ENCODE peak calls at places on chromosome 12, in eight cellular contexts. One of them, this sample, is unnamed.

GRCh38 chr12:81888341-81888740 is 129.2 kb upstream of the PPFIA2 start:
- DNase-seq in HEK293T: no peak
- DNase-seq in T-helper 17 cell: no peak
- DNase-seq in naive B cell: no peak
- DNase-seq in KBM-7: no peak
- DNase-seq in CD4-positive, alpha-beta T cell: no peak
- DNase-seq in NCI-H774: no peak
- DNase-seq in amygdala: no peak
- DNase-seq in this sample: no peak

GRCh38 chr12:5792350-5792749 is 152.7 kb downstream of the ANO2 start:
- DNase-seq in HEK293T: no peak
- DNase-seq in T-helper 17 cell: no peak
- DNase-seq in naive B cell: no peak
- DNase-seq in KBM-7: no peak
- DNase-seq in CD4-positive, alpha-beta T cell: no peak
- DNase-seq in NCI-H774: no peak
- DNase-seq in amygdala: no peak
- DNase-seq in this sample: no peak

GRCh38 chr12:5912437-5913334 is 32.4 kb downstream of the ANO2 start:
- DNase-seq in HEK293T: peak
- DNase-seq in T-helper 17 cell: no peak
- DNase-seq in naive B cell: no peak
- DNase-seq in KBM-7: no peak
- DNase-seq in CD4-positive, alpha-beta T cell: no peak
- DNase-seq in NCI-H774: no peak
- DNase-seq in amygdala: no peak
- DNase-seq in this sample: no peak

GRCh38 chr12:46370380-46370734 is 2.2 kb downstream of the SLC38A2 start:
- DNase-seq in HEK293T: no peak
- DNase-seq in T-helper 17 cell: no peak
- DNase-seq in naive B cell: no peak
- DNase-seq in KBM-7: no peak
- DNase-seq in CD4-positive, alpha-beta T cell: no peak
- DNase-seq in NCI-H774: no peak
- DNase-seq in amygdala: no peak
- DNase-seq in this sample: no peak

GRCh38 chr12:50985322-50985721 is 33.0 kb downstream of the HIGD1C start:
- DNase-seq in HEK293T: no peak
- DNase-seq in T-helper 17 cell: no peak
- DNase-seq in naive B cell: no peak
- DNase-seq in KBM-7: no peak
- DNase-seq in CD4-positive, alpha-beta T cell: no peak
- DNase-seq in NCI-H774: no peak
- DNase-seq in amygdala: no peak
- DNase-seq in this sample: no peak

GRCh38 chr12:74539765-74540526 is 2.3 kb downstream of the ATXN7L3B start:
- DNase-seq in HEK293T: peak
- DNase-seq in T-helper 17 cell: no peak
- DNase-seq in naive B cell: no peak
- DNase-seq in KBM-7: no peak
- DNase-seq in CD4-positive, alpha-beta T cell: no peak
- DNase-seq in NCI-H774: no peak
- DNase-seq in amygdala: no peak
- DNase-seq in this sample: no peak

GRCh38 chr12:128791395-128792322 is 32.1 kb downstream of the SLC15A4 start:
- DNase-seq in HEK293T: no peak
- DNase-seq in T-helper 17 cell: no peak
- DNase-seq in naive B cell: no peak
- DNase-seq in KBM-7: no peak
- DNase-seq in CD4-positive, alpha-beta T cell: no peak
- DNase-seq in NCI-H774: no peak
- DNase-seq in amygdala: no peak
- DNase-seq in this sample: no peak

GRCh38 chr12:100826323-100826722 is 31.7 kb downstream of the ANO4 start:
- DNase-seq in HEK293T: peak
- DNase-seq in T-helper 17 cell: no peak
- DNase-seq in naive B cell: no peak
- DNase-seq in KBM-7: peak
- DNase-seq in CD4-positive, alpha-beta T cell: peak
- DNase-seq in NCI-H774: no peak
- DNase-seq in amygdala: peak
- DNase-seq in this sample: no peak

GRCh38 chr12:113298861-113299545 is 35.9 kb downstream of the SLC8B1 start:
- DNase-seq in HEK293T: no peak
- DNase-seq in T-helper 17 cell: no peak
- DNase-seq in naive B cell: no peak
- DNase-seq in KBM-7: no peak
- DNase-seq in CD4-positive, alpha-beta T cell: no peak
- DNase-seq in NCI-H774: no peak
- DNase-seq in amygdala: peak
- DNase-seq in this sample: no peak

GRCh38 chr12:78866518-78866917 is 1.9 kb downstream of the SYT1 start:
- DNase-seq in HEK293T: no peak
- DNase-seq in T-helper 17 cell: no peak
- DNase-seq in naive B cell: no peak
- DNase-seq in KBM-7: no peak
- DNase-seq in CD4-positive, alpha-beta T cell: no peak
- DNase-seq in NCI-H774: no peak
- DNase-seq in amygdala: no peak
- DNase-seq in this sample: no peak

GRCh38 chr12:131848753-131849152 is 20.6 kb downstream of the MMP17 start:
- DNase-seq in HEK293T: no peak
- DNase-seq in T-helper 17 cell: no peak
- DNase-seq in naive B cell: no peak
- DNase-seq in KBM-7: no peak
- DNase-seq in CD4-positive, alpha-beta T cell: no peak
- DNase-seq in NCI-H774: no peak
- DNase-seq in amygdala: no peak
- DNase-seq in this sample: no peak

GRCh38 chr12:110253176-110253575 is 27.9 kb upstream of the ATP2A2 start:
- DNase-seq in HEK293T: no peak
- DNase-seq in T-helper 17 cell: no peak
- DNase-seq in naive B cell: no peak
- DNase-seq in KBM-7: no peak
- DNase-seq in CD4-positive, alpha-beta T cell: no peak
- DNase-seq in NCI-H774: no peak
- DNase-seq in amygdala: peak
- DNase-seq in this sample: peak

GRCh38 chr12:113056631-113057488 is at the start of gene DTX1:
- DNase-seq in HEK293T: no peak
- DNase-seq in T-helper 17 cell: peak
- DNase-seq in naive B cell: no peak
- DNase-seq in KBM-7: no peak
- DNase-seq in CD4-positive, alpha-beta T cell: peak
- DNase-seq in NCI-H774: no peak
- DNase-seq in amygdala: peak
- DNase-seq in this sample: peak